ENCODE peak calls at places on chromosomes 2 and 18, in seven cellular contexts. O, B, K, N, S, H and Q are unnamed samples.

GRCh38 chr18:39571511-39571910 is 2005.9 kb upstream of the CELF4 start:
- DNase-seq in O (peak; percentile 27), B (peak; percentile 54), K (no peak), N (peak; percentile 22), S (no peak), H (no peak), Q (peak; percentile 64)

GRCh38 chr2:83233284-83233683 is 1225.8 kb downstream of the SUCLG1 start:
- DNase-seq in O (no peak), B (no peak), K (no peak), N (no peak), S (no peak), H (no peak), Q (no peak)

GRCh38 chr2:37181726-37182684 is 6.5 kb downstream of the SULT6B1 start:
- DNase-seq in O (no peak), B (no peak), K (no peak), N (peak; percentile 8), S (no peak), H (no peak), Q (no peak)

GRCh38 chr2:74881176-74881575 is 47.2 kb downstream of the HK2 start:
- DNase-seq in O (no peak), B (no peak), K (no peak), N (no peak), S (no peak), H (no peak), Q (no peak)

GRCh38 chr2:85756195-85756594 is 2.4 kb downstream of the ATOH8 start:
- DNase-seq in O (no peak), B (no peak), K (no peak), N (no peak), S (no peak), H (no peak), Q (no peak)

GRCh38 chr2:229313591-229313990 is 42.5 kb upstream of the PID1 start:
- DNase-seq in O (no peak), B (peak; percentile 84), K (peak; percentile 54), N (peak; percentile 33), S (no peak), H (no peak), Q (peak; percentile 94)

GRCh38 chr18:688322-688721 is 24.1 kb downstream of the ENOSF1 start:
- DNase-seq in O (no peak), B (no peak), K (no peak), N (no peak), S (no peak), H (no peak), Q (no peak)

GRCh38 chr2:171480908-171481307 is 41.4 kb upstream of the CYBRD1 start:
- DNase-seq in O (no peak), B (no peak), K (no peak), N (no peak), S (no peak), H (no peak), Q (no peak)

GRCh38 chr18:10225300-10225699 is 229.1 kb upstream of the APCDD1 start:
- DNase-seq in O (no peak), B (no peak), K (no peak), N (no peak), S (no peak), H (no peak), Q (no peak)

GRCh38 chr2:19900536-19901200 is 1.1 kb downstream of the TTC32 start:
- DNase-seq in O (no peak), B (peak; percentile 25), K (peak; percentile 33), N (peak; percentile 41), S (no peak), H (no peak), Q (peak; percentile 35)

GRCh38 chr2:231910771-231911170 is 15.4 kb downstream of the NPPC start:
- DNase-seq in O (no peak), B (no peak), K (no peak), N (no peak), S (no peak), H (no peak), Q (no peak)

GRCh38 chr18:3983351-3983969 is 471.6 kb downstream of the DLGAP1 start:
- DNase-seq in O (no peak), B (peak; percentile 79), K (peak; percentile 72), N (peak; percentile 93), S (no peak), H (no peak), Q (peak; percentile 77)

GRCh38 chr2:102637358-102637757 is 18.0 kb downstream of the SLC9A2 start:
- DNase-seq in O (no peak), B (no peak), K (no peak), N (no peak), S (no peak), H (no peak), Q (no peak)

GRCh38 chr2:239304533-239305221 is 96.1 kb downstream of the HDAC4 start:
- DNase-seq in O (no peak), B (no peak), K (no peak), N (no peak), S (no peak), H (no peak), Q (no peak)

GRCh38 chr2:30110773-30111172 is 36.0 kb upstream of the YPEL5 start:
- DNase-seq in O (no peak), B (no peak), K (no peak), N (no peak), S (no peak), H (no peak), Q (no peak)

GRCh38 chr2:30113617-30114293 is 33.1 kb upstream of the YPEL5 start:
- DNase-seq in O (no peak), B (peak; percentile 64), K (peak; percentile 68), N (peak; percentile 90), S (no peak), H (no peak), Q (peak; percentile 73)

GRCh38 chr2:30109856-30110255 is 37.0 kb upstream of the YPEL5 start:
- DNase-seq in O (no peak), B (no peak), K (no peak), N (no peak), S (no peak), H (no peak), Q (no peak)

GRCh38 chr2:30115981-30116285 is 30.9 kb upstream of the YPEL5 start:
- DNase-seq in O (no peak), B (no peak), K (no peak), N (no peak), S (no peak), H (no peak), Q (no peak)

DNA sequence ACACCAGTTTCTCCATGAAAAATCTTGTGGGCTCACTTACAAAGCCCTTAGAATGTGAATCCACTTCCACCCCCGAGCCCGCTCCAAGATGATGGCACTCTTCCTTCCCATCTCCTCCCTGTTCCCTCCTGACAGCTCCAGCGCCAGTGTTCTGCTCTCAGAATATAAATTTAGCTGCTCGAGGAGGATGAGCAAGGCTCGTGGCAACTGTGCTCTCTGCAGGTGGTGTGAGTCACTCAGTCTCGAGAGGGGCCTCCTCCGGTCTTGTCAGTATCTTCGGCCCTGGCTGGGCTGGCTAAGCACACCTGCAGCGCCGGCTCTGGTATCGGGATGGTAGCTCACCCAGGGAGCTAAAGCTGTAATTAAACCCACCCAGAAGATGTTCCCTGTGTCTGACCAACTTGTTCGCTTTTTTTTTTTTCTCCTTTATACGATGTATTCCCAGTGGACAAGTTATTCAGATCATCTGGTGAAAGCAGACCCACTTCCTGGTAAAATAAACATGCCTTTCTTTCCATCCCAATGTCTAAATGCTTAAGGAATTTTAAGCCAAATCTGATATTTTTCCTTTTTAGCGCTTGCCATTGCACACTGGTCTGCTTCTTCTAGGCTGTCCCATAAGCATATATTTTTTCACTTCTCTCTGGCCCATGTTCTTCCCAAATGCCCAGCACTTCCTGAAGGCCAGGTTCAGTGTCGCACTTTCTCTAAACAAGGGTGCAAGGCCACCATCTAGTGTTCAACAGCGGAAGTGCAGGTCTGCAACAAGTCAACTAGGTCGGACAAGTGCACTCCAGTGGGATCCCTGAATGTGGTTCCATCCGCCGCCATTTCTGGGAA is 31.4 kb upstream of the YPEL5 start:
- DNase-seq in O (peak; percentile 85), B (peak; percentile 85), K (peak; percentile 48), N (peak; percentile 86), S (peak; percentile 48), H (peak; percentile 81), Q (peak; percentile 84)
- TF ChIP-seq CTCF in O (peak; percentile 87), B (peak; percentile 98), K (peak; percentile 81), N (peak; percentile 98), S (peak; percentile 81), H (peak; percentile 91), Q (peak; percentile 98)

DNA sequence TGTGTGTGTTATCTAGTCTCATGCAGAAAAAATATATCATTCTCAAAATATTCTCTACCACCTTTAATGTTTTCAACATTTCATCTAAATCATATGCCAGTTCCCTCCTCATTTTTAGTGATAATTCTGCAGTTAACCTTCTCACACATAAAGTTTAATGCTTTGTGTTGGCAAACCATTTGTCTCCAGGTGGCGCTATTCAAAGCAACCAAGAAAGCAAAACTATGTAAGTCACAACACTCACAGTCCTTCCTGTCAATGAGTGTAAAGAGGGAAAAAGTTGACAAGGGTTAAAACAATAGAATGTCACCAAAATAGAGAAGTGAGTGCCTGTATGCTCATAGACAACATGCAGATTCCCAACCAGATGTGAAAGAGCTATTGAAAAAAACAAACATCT is 961.6 kb upstream of the LRRTM1 start:
- DNase-seq in O (peak; percentile 2), B (peak; percentile 0), K (no peak), N (no peak), S (no peak), H (peak; percentile 26), Q (peak; percentile 1)
- TF ChIP-seq CTCF in O (peak; percentile 24), B (peak; percentile 3), K (peak; percentile 39), N (no peak), S (no peak), H (peak; percentile 62), Q (no peak)

DNA sequence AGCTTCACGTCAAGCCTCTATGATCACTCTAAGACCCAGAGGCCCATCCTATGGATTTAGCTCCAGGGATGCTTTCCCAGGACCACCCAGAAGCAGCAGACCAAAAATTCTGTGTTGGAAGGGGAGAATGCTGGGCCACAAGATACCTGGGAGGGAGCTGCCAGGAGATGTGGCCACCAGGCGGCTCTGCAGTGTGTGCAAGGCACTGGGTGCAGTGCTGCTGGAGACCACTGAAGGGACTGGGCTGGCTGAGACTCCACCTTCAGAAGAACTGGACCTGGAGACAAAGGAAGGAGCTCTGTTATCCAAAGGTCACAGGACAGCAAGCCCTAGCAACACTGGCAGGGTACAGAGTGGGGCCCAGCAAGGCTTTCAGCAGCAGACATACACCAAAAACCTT is 34.0 kb downstream of the KANSL3 start:
- DNase-seq in O (peak; percentile 4), B (no peak), K (no peak), N (no peak), S (no peak), H (no peak), Q (no peak)
- TF ChIP-seq CTCF in O (no peak), B (peak; percentile 11), K (no peak), N (peak; percentile 17), S (no peak), H (no peak), Q (peak; percentile 25)

GRCh38 chr18:58451115-58451971 is 177.5 kb downstream of the ALPK2 start:
- DNase-seq in O (no peak), B (no peak), K (no peak), N (no peak), S (no peak), H (no peak), Q (no peak)

GRCh38 chr18:58451972-58452334 is 176.9 kb downstream of the ALPK2 start:
- DNase-seq in O (no peak), B (no peak), K (no peak), N (no peak), S (no peak), H (no peak), Q (no peak)

GRCh38 chr18:58453913-58454317 is 175.0 kb downstream of the ALPK2 start:
- DNase-seq in O (no peak), B (no peak), K (no peak), N (no peak), S (no peak), H (no peak), Q (no peak)

GRCh38 chr18:58453167-58453804 is 175.6 kb downstream of the ALPK2 start:
- DNase-seq in O (no peak), B (no peak), K (no peak), N (no peak), S (no peak), H (no peak), Q (no peak)

GRCh38 chr18:58452392-58453166 is 176.3 kb downstream of the ALPK2 start:
- DNase-seq in O (no peak), B (no peak), K (no peak), N (no peak), S (no peak), H (no peak), Q (peak; percentile 4)
- TF ChIP-seq CTCF in O (no peak), B (no peak), K (no peak), N (no peak), S (no peak), H (no peak), Q (no peak)